ENCODE peak calls at places on chromosomes 1 and 21, in four cellular contexts. T is A549, F is heart left ventricle, K is prostate gland. O is an unnamed sample.

GRCh38 chr1:6962956-6963915 is 178.0 kb downstream of the CAMTA1 start:
- DNase-seq in K (no peak), T (peak; percentile 86), F (peak; percentile 75), O (peak; percentile 95)

GRCh38 chr21:26007911-26008579 is 162.5 kb downstream of the APP start:
- DNase-seq in F (no peak), K (no peak), T (no peak), O (no peak)

GRCh38 chr1:89040315-89040626 is 17.6 kb upstream of the GBP3 start:
- DNase-seq in T (no peak), F (no peak), K (no peak), O (no peak)

GRCh38 chr1:200891774-200892157 is 2.9 kb upstream of the INAVA start:
- DNase-seq in K (no peak), T (no peak), F (no peak), O (no peak)

GRCh38 chr1:201827321-201828281 is 1.4 kb upstream of the IPO9 start:
- DNase-seq in F (no peak), T (no peak), K (no peak), O (no peak)

GRCh38 chr21:40011371-40011770 is 144.1 kb downstream of the PCP4 start:
- DNase-seq in F (no peak), T (no peak), K (no peak), O (no peak)

GRCh38 chr1:44919387-44919786 is 67.0 kb downstream of the EIF2B3 start:
- DNase-seq in K (no peak), F (no peak), T (no peak), O (no peak)

GRCh38 chr1:10056599-10056987 is 23.8 kb downstream of the UBE4B start:
- DNase-seq in K (no peak), F (no peak), T (no peak), O (no peak)

GRCh38 chr1:180252638-180253536 is 22.8 kb downstream of the LHX4 start:
- DNase-seq in T (peak; percentile 71), F (peak; percentile 68), K (peak; percentile 31), O (peak; percentile 80)

GRCh38 chr1:236809133-236809532 is 14.0 kb downstream of the MTR start:
- DNase-seq in K (no peak), T (no peak), F (peak; percentile 48), O (no peak)

GRCh38 chr1:234276389-234276788 is 96.9 kb upstream of the COA6 start:
- DNase-seq in K (peak; percentile 6), T (no peak), F (no peak), O (no peak)

GRCh38 chr1:153032677-153033308 is 1.8 kb downstream of the SPRR1B start:
- DNase-seq in T (peak; percentile 23), K (no peak), F (no peak), O (peak; percentile 28)

GRCh38 chr1:21839337-21840037 is 27.4 kb downstream of the LDLRAD2 start:
- DNase-seq in K (no peak), F (peak; percentile 27), T (no peak), O (no peak)

GRCh38 chr1:61797045-61797755 is 54.9 kb downstream of the PATJ start:
- DNase-seq in F (no peak), K (no peak), T (no peak), O (no peak)

DNA sequence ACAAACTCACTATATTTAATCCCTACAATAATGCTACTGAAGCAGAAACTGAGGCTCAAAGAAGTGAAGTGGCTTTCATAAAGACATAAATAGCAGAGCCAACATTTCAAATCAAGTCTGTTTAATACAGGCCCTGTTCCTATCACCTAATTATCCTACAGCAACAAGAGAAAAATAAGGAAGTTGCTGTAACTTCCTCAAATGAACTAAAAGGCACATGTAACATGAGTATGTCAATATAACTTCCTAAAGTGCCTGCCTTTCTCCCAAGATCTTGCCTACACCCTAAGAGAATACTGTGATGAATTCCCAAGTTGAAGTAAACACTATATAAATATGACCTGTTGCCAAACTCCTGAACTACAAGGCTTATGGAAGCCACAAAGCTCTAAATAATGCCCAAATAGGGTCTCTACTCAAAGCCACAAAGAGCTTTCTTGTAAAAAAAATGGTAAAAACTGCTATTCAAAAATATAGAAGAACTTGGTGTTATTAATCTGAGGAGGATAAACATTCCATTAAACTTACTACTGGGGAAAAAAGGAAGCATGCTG is 8.7 kb downstream of the BEND5 start:
- DNase-seq in K (no peak), T (no peak), F (no peak), O (no peak)
- H3K27ac ChIP-seq in K (no peak overlapping the region), T (no peak overlapping the region), F (no peak overlapping the region), O (no peak overlapping the region)

GRCh38 chr1:212607206-212607923 is 1.2 kb upstream of the ATF3 start:
- DNase-seq in T (no peak), F (peak; percentile 55), K (peak; percentile 23), O (peak; percentile 26)
- TF ChIP-seq POLR2A in T (no peak), F (no peak), K (no peak), O (no peak)

GRCh38 chr1:96559707-96560588 is 161.6 kb upstream of the PTBP2 start:
- DNase-seq in K (no peak), T (no peak), F (no peak), O (no peak)
- H3K27ac ChIP-seq in K (no peak overlapping the region), T (no peak overlapping the region), F (no peak overlapping the region), O (no peak overlapping the region)

GRCh38 chr1:31575373-31576140 is 758 bp upstream of the TINAGL1 start:
- DNase-seq in T (no peak), K (peak; percentile 84), F (no peak), O (peak; percentile 12)

GRCh38 chr1:31574749-31575372 is 1.5 kb upstream of the TINAGL1 start:
- DNase-seq in F (no peak), K (no peak), T (no peak), O (peak; percentile 8)

GRCh38 chr1:31576201-31576669 is at the start of gene TINAGL1:
- DNase-seq in K (peak; percentile 85), T (no peak), F (peak; percentile 81), O (peak; percentile 16)

GRCh38 chr1:31577515-31578191 is 1.3 kb downstream of the TINAGL1 start:
- DNase-seq in T (no peak), K (no peak), F (peak; percentile 44), O (peak; percentile 11)

GRCh38 chr1:31576743-31577455 is 584 bp downstream of the TINAGL1 start:
- DNase-seq in T (no peak), F (peak; percentile 30), K (no peak), O (peak; percentile 11)
- TF ChIP-seq POLR2A in T (no peak), F (no peak), K (no peak), O (no peak)

GRCh38 chr1:230958370-230958769 is 20.3 kb downstream of the TTC13 start:
- DNase-seq in K (no peak), F (no peak), T (no peak), O (no peak)

GRCh38 chr1:230957580-230957989 is 21.1 kb downstream of the TTC13 start:
- DNase-seq in T (no peak), F (no peak), K (no peak), O (no peak)
- H3K27ac ChIP-seq in T (no peak overlapping the region), F (no peak overlapping the region), K (no peak overlapping the region), O (no peak overlapping the region)

GRCh38 chr1:222914861-222915632 is 100.2 kb downstream of the DISP1 start:
- DNase-seq in K (no peak), F (no peak), T (no peak), O (no peak)

GRCh38 chr1:222911866-222912265 is 97.0 kb downstream of the DISP1 start:
- DNase-seq in K (no peak), F (no peak), T (no peak), O (no peak)

GRCh38 chr1:222912730-222913129 is 97.9 kb downstream of the DISP1 start:
- DNase-seq in T (no peak), F (no peak), K (no peak), O (no peak)

GRCh38 chr1:222909586-222909985 is 94.7 kb downstream of the DISP1 start:
- DNase-seq in T (no peak), K (no peak), F (peak; percentile 44), O (no peak)

DNA sequence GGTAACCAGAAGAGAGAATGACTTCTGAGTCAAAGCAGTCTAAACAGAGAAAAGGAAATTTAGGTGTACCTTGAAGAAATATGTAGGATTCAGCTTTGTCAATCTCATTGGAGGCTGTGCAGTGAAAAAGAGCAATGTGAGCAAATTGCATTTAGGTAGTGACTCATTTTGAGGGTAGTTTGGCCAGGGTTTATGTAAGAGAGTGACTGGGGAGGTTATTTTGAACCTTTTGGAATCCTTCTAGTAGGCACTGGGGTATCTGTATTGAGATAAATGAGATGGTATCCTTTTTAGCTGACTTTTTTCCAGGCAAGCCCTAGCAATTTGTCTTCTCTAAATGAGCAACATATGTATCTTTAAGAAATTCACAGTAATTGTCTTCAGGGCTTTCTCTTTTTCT is 95.9 kb downstream of the DISP1 start:
- DNase-seq in T (no peak), F (no peak), K (no peak), O (no peak)
- TF ChIP-seq POLR2A in T (no peak), F (no peak), K (no peak), O (no peak)

O was measured in testis.